ENCODE peak calls at places on chromosome 17, in seven cellular contexts. One of them, this sample, is unnamed.

GRCh38 chr17:35709874-35710273 is 21.6 kb upstream of the RASL10B start:
- DNase-seq in stimulated activated CD4-positive, alpha-beta T cell treated with anti-CD3 and anti-CD28 coated beads, Interleukin-15, amount 100 ng/mL, for 1 hour: no peak
- DNase-seq in COR-L47: no peak
- DNase-seq in GM04504: no peak
- DNase-seq in K562: no peak
- DNase-seq in fibroblast of the conjunctiva: peak
- DNase-seq in ureter: no peak
- DNase-seq in this sample: no peak

GRCh38 chr17:9242497-9242881 is 221.2 kb downstream of the NTN1 start:
- DNase-seq in fibroblast of the conjunctiva: no peak
- DNase-seq in COR-L47: no peak
- DNase-seq in ureter: no peak
- DNase-seq in stimulated activated CD4-positive, alpha-beta T cell treated with anti-CD3 and anti-CD28 coated beads, Interleukin-15, amount 100 ng/mL, for 1 hour: no peak
- DNase-seq in GM04504: no peak
- DNase-seq in K562: no peak
- DNase-seq in this sample: no peak

GRCh38 chr17:17125136-17126084 is 80.7 kb downstream of the PLD6 start:
- DNase-seq in K562: no peak
- DNase-seq in GM04504: no peak
- DNase-seq in fibroblast of the conjunctiva: peak
- DNase-seq in stimulated activated CD4-positive, alpha-beta T cell treated with anti-CD3 and anti-CD28 coated beads, Interleukin-15, amount 100 ng/mL, for 1 hour: no peak
- DNase-seq in COR-L47: peak
- DNase-seq in ureter: no peak
- DNase-seq in this sample: no peak

GRCh38 chr17:77644981-77645380 is 313.5 kb upstream of the TNRC6C start:
- DNase-seq in K562: peak
- DNase-seq in GM04504: no peak
- DNase-seq in ureter: no peak
- DNase-seq in stimulated activated CD4-positive, alpha-beta T cell treated with anti-CD3 and anti-CD28 coated beads, Interleukin-15, amount 100 ng/mL, for 1 hour: no peak
- DNase-seq in fibroblast of the conjunctiva: no peak
- DNase-seq in COR-L47: no peak
- DNase-seq in this sample: no peak

GRCh38 chr17:43634681-43635125 is 27.0 kb downstream of the MEOX1 start:
- DNase-seq in fibroblast of the conjunctiva: no peak
- DNase-seq in K562: no peak
- DNase-seq in COR-L47: no peak
- DNase-seq in stimulated activated CD4-positive, alpha-beta T cell treated with anti-CD3 and anti-CD28 coated beads, Interleukin-15, amount 100 ng/mL, for 1 hour: no peak
- DNase-seq in GM04504: no peak
- DNase-seq in ureter: no peak
- DNase-seq in this sample: no peak

GRCh38 chr17:27295945-27296344 is 2.0 kb downstream of the WSB1 start:
- DNase-seq in stimulated activated CD4-positive, alpha-beta T cell treated with anti-CD3 and anti-CD28 coated beads, Interleukin-15, amount 100 ng/mL, for 1 hour: no peak
- DNase-seq in GM04504: no peak
- DNase-seq in fibroblast of the conjunctiva: no peak
- DNase-seq in COR-L47: no peak
- DNase-seq in K562: peak
- DNase-seq in ureter: no peak
- DNase-seq in this sample: no peak

GRCh38 chr17:61587807-61588660 is 3.0 kb downstream of the NACA2 start:
- DNase-seq in COR-L47: no peak
- DNase-seq in ureter: no peak
- DNase-seq in GM04504: no peak
- DNase-seq in K562: no peak
- DNase-seq in stimulated activated CD4-positive, alpha-beta T cell treated with anti-CD3 and anti-CD28 coated beads, Interleukin-15, amount 100 ng/mL, for 1 hour: no peak
- DNase-seq in fibroblast of the conjunctiva: no peak
- DNase-seq in this sample: no peak

GRCh38 chr17:61425682-61426481 is 26.2 kb downstream of the TBX2 start:
- DNase-seq in K562: peak
- DNase-seq in COR-L47: no peak
- DNase-seq in fibroblast of the conjunctiva: no peak
- DNase-seq in GM04504: no peak
- DNase-seq in ureter: no peak
- DNase-seq in stimulated activated CD4-positive, alpha-beta T cell treated with anti-CD3 and anti-CD28 coated beads, Interleukin-15, amount 100 ng/mL, for 1 hour: no peak
- DNase-seq in this sample: no peak

GRCh38 chr17:41301204-41301790 is 1.4 kb downstream of the KRTAP29-1 start:
- DNase-seq in fibroblast of the conjunctiva: no peak
- DNase-seq in stimulated activated CD4-positive, alpha-beta T cell treated with anti-CD3 and anti-CD28 coated beads, Interleukin-15, amount 100 ng/mL, for 1 hour: no peak
- DNase-seq in K562: no peak
- DNase-seq in GM04504: no peak
- DNase-seq in COR-L47: no peak
- DNase-seq in ureter: peak
- DNase-seq in this sample: no peak

GRCh38 chr17:81309859-81310839 is 15.0 kb upstream of the SLC38A10 start:
- DNase-seq in GM04504: no peak
- DNase-seq in ureter: no peak
- DNase-seq in stimulated activated CD4-positive, alpha-beta T cell treated with anti-CD3 and anti-CD28 coated beads, Interleukin-15, amount 100 ng/mL, for 1 hour: no peak
- DNase-seq in COR-L47: no peak
- DNase-seq in K562: peak
- DNase-seq in fibroblast of the conjunctiva: no peak
- DNase-seq in this sample: no peak

GRCh38 chr17:63622571-63623390 is 564 bp downstream of the MAP3K3 start:
- DNase-seq in stimulated activated CD4-positive, alpha-beta T cell treated with anti-CD3 and anti-CD28 coated beads, Interleukin-15, amount 100 ng/mL, for 1 hour: peak
- DNase-seq in GM04504: no peak
- DNase-seq in fibroblast of the conjunctiva: no peak
- DNase-seq in K562: peak
- DNase-seq in ureter: peak
- DNase-seq in COR-L47: peak
- DNase-seq in this sample: peak

GRCh38 chr17:51152766-51153209 is 571 bp upstream of the NME1 start:
- DNase-seq in K562: no peak
- DNase-seq in ureter: no peak
- DNase-seq in GM04504: no peak
- DNase-seq in fibroblast of the conjunctiva: no peak
- DNase-seq in stimulated activated CD4-positive, alpha-beta T cell treated with anti-CD3 and anti-CD28 coated beads, Interleukin-15, amount 100 ng/mL, for 1 hour: no peak
- DNase-seq in COR-L47: no peak
- DNase-seq in this sample: no peak

GRCh38 chr17:76716834-76717205 is 6.1 kb upstream of the MXRA7 start:
- DNase-seq in GM04504: peak
- DNase-seq in fibroblast of the conjunctiva: no peak
- DNase-seq in COR-L47: no peak
- DNase-seq in K562: peak
- DNase-seq in stimulated activated CD4-positive, alpha-beta T cell treated with anti-CD3 and anti-CD28 coated beads, Interleukin-15, amount 100 ng/mL, for 1 hour: no peak
- DNase-seq in ureter: no peak
- DNase-seq in this sample: no peak

GRCh38 chr17:15341385-15341849 is at the start of gene TEKT3:
- DNase-seq in COR-L47: no peak
- DNase-seq in stimulated activated CD4-positive, alpha-beta T cell treated with anti-CD3 and anti-CD28 coated beads, Interleukin-15, amount 100 ng/mL, for 1 hour: no peak
- DNase-seq in ureter: peak
- DNase-seq in GM04504: no peak
- DNase-seq in fibroblast of the conjunctiva: peak
- DNase-seq in K562: peak
- DNase-seq in this sample: peak

GRCh38 chr17:8420041-8420934 is 15.4 kb upstream of the NDEL1 start:
- DNase-seq in K562: peak
- DNase-seq in stimulated activated CD4-positive, alpha-beta T cell treated with anti-CD3 and anti-CD28 coated beads, Interleukin-15, amount 100 ng/mL, for 1 hour: no peak
- DNase-seq in GM04504: peak
- DNase-seq in COR-L47: no peak
- DNase-seq in fibroblast of the conjunctiva: no peak
- DNase-seq in ureter: no peak
- DNase-seq in this sample: no peak

GRCh38 chr17:546456-546855 is 168.2 kb downstream of the VPS53 start:
- DNase-seq in GM04504: no peak
- DNase-seq in ureter: no peak
- DNase-seq in K562: no peak
- DNase-seq in fibroblast of the conjunctiva: no peak
- DNase-seq in stimulated activated CD4-positive, alpha-beta T cell treated with anti-CD3 and anti-CD28 coated beads, Interleukin-15, amount 100 ng/mL, for 1 hour: no peak
- DNase-seq in COR-L47: no peak
- DNase-seq in this sample: no peak

GRCh38 chr17:72952220-72952619 is 140.3 kb downstream of the SLC39A11 start:
- DNase-seq in fibroblast of the conjunctiva: no peak
- DNase-seq in K562: no peak
- DNase-seq in stimulated activated CD4-positive, alpha-beta T cell treated with anti-CD3 and anti-CD28 coated beads, Interleukin-15, amount 100 ng/mL, for 1 hour: no peak
- DNase-seq in ureter: no peak
- DNase-seq in GM04504: no peak
- DNase-seq in COR-L47: no peak
- DNase-seq in this sample: no peak

GRCh38 chr17:52170963-52171572 is 12.6 kb upstream of the CA10 start:
- DNase-seq in K562: peak
- DNase-seq in COR-L47: peak
- DNase-seq in stimulated activated CD4-positive, alpha-beta T cell treated with anti-CD3 and anti-CD28 coated beads, Interleukin-15, amount 100 ng/mL, for 1 hour: no peak
- DNase-seq in ureter: no peak
- DNase-seq in GM04504: no peak
- DNase-seq in fibroblast of the conjunctiva: peak
- DNase-seq in this sample: no peak

GRCh38 chr17:83125515-83126274 is 46.3 kb downstream of the METRNL start:
- DNase-seq in fibroblast of the conjunctiva: no peak
- DNase-seq in GM04504: peak
- DNase-seq in stimulated activated CD4-positive, alpha-beta T cell treated with anti-CD3 and anti-CD28 coated beads, Interleukin-15, amount 100 ng/mL, for 1 hour: no peak
- DNase-seq in COR-L47: no peak
- DNase-seq in ureter: no peak
- DNase-seq in K562: no peak
- DNase-seq in this sample: no peak

GRCh38 chr17:31654936-31655335 is 204.1 kb downstream of the COPRS start:
- DNase-seq in fibroblast of the conjunctiva: no peak
- DNase-seq in stimulated activated CD4-positive, alpha-beta T cell treated with anti-CD3 and anti-CD28 coated beads, Interleukin-15, amount 100 ng/mL, for 1 hour: no peak
- DNase-seq in ureter: peak
- DNase-seq in COR-L47: no peak
- DNase-seq in GM04504: no peak
- DNase-seq in K562: no peak
- DNase-seq in this sample: peak

GRCh38 chr17:1362065-1362848 is 37.8 kb downstream of the YWHAE start:
- DNase-seq in ureter: no peak
- DNase-seq in stimulated activated CD4-positive, alpha-beta T cell treated with anti-CD3 and anti-CD28 coated beads, Interleukin-15, amount 100 ng/mL, for 1 hour: no peak
- DNase-seq in K562: no peak
- DNase-seq in COR-L47: no peak
- DNase-seq in GM04504: no peak
- DNase-seq in fibroblast of the conjunctiva: no peak
- DNase-seq in this sample: no peak

This sample was measured in GM06990.